ENCODE peak calls at places on chromosomes 6 and 20, in five cellular contexts. One of them, this sample, is unnamed.

GRCh38 chr6:40249935-40250334 is 315.7 kb upstream of the MOCS1 start:
- DNase-seq in SK-N-SH: no peak
- DNase-seq in HepG2: no peak
- DNase-seq in K562: no peak
- DNase-seq in GM12878: no peak
- DNase-seq in this sample: no peak

GRCh38 chr6:2416128-2416712 is 170.8 kb upstream of the GMDS start:
- DNase-seq in SK-N-SH: no peak
- DNase-seq in HepG2: no peak
- DNase-seq in K562: no peak
- DNase-seq in GM12878: no peak
- DNase-seq in this sample: no peak

GRCh38 chr20:63911171-63911570 is 16.2 kb downstream of the DNAJC5 start:
- DNase-seq in SK-N-SH: no peak
- DNase-seq in HepG2: no peak
- DNase-seq in K562: no peak
- DNase-seq in GM12878: no peak
- DNase-seq in this sample: no peak

GRCh38 chr6:40701352-40702007 is 114.3 kb upstream of the LRFN2 start:
- DNase-seq in SK-N-SH: no peak
- DNase-seq in HepG2: no peak
- DNase-seq in K562: no peak
- DNase-seq in GM12878: no peak
- DNase-seq in this sample: no peak

GRCh38 chr6:36460916-36461315 is 18.1 kb downstream of the KCTD20 start:
- DNase-seq in SK-N-SH: no peak
- DNase-seq in HepG2: no peak
- DNase-seq in K562: no peak
- DNase-seq in GM12878: no peak
- DNase-seq in this sample: no peak

GRCh38 chr6:39295538-39295937 is 18.7 kb downstream of the KCNK17 start:
- DNase-seq in SK-N-SH: no peak
- DNase-seq in HepG2: no peak
- DNase-seq in K562: peak; percentile 68
- DNase-seq in GM12878: no peak
- DNase-seq in this sample: no peak

GRCh38 chr6:150177260-150178246 is 34.7 kb downstream of the PPP1R14C start:
- DNase-seq in SK-N-SH: no peak
- DNase-seq in HepG2: peak; percentile 28
- DNase-seq in K562: no peak
- DNase-seq in GM12878: no peak
- DNase-seq in this sample: no peak

GRCh38 chr20:39825950-39826349 is 863.1 kb downstream of the MAFB start:
- DNase-seq in SK-N-SH: no peak
- DNase-seq in HepG2: no peak
- DNase-seq in K562: no peak
- DNase-seq in GM12878: peak; percentile 62
- DNase-seq in this sample: no peak

GRCh38 chr20:44448753-44449546 is 26.7 kb upstream of the TTPAL start:
- DNase-seq in SK-N-SH: peak; percentile 30
- DNase-seq in HepG2: peak; percentile 68
- DNase-seq in K562: peak; percentile 70
- DNase-seq in GM12878: peak; percentile 5
- DNase-seq in this sample: no peak

GRCh38 chr6:11318835-11319813 is 86.7 kb upstream of the NEDD9 start:
- DNase-seq in SK-N-SH: no peak
- DNase-seq in HepG2: no peak
- DNase-seq in K562: no peak
- DNase-seq in GM12878: no peak
- DNase-seq in this sample: no peak

GRCh38 chr6:54860132-54860531 is 13.6 kb downstream of the FAM83B start:
- DNase-seq in SK-N-SH: no peak
- DNase-seq in HepG2: no peak
- DNase-seq in K562: no peak
- DNase-seq in GM12878: no peak
- DNase-seq in this sample: no peak

GRCh38 chr6:54864272-54864671 is 17.7 kb downstream of the FAM83B start:
- DNase-seq in SK-N-SH: no peak
- DNase-seq in HepG2: no peak
- DNase-seq in K562: no peak
- DNase-seq in GM12878: no peak
- DNase-seq in this sample: no peak

GRCh38 chr6:54865091-54865631 is 18.6 kb downstream of the FAM83B start:
- DNase-seq in SK-N-SH: no peak
- DNase-seq in HepG2: no peak
- DNase-seq in K562: no peak
- DNase-seq in GM12878: no peak
- DNase-seq in this sample: no peak

GRCh38 chr6:54860739-54861138 is 14.2 kb downstream of the FAM83B start:
- DNase-seq in SK-N-SH: no peak
- DNase-seq in HepG2: no peak
- DNase-seq in K562: no peak
- DNase-seq in GM12878: no peak
- DNase-seq in this sample: no peak

DNA sequence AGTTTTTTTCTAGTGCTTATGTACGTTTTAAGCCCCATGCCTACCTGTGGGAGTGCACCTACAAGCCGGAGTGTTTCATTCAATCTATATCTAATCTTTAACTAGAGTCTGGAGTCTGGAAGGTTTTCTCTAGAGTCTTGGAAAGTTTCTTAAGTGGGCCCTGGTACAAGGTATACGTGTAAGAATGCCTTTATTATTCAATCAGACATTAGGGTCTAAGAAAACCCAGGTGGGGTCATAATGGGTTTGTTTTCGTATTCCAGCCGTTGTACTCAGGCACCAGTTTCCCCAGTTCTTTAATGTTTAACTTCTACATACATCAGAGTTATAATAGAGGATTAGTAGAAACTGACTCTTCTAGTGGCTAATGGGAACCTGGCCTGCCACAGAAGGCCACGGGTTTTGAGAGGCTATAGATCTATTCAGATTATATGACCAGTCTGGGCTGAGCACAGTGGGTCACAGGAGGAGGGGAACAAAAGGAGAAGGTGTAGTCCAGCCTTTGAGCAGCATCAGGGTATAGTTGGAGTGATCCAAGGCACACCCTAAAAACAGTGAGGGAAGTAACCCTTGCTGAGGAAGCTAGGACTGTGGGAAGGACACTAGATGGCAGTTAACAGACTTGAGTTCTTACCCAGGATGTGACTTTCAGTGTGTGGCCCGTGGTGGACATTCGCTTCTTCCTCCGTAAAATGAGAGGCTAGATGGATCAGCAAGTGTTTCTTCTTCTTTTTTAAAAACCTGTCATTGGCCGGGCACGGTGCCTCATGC is 15.5 kb downstream of the FAM83B start:
- DNase-seq in SK-N-SH: no peak
- DNase-seq in HepG2: no peak
- DNase-seq in K562: no peak
- DNase-seq in GM12878: no peak
- DNase-seq in this sample: no peak
- TF ChIP-seq GABPA in SK-N-SH: no peak
- TF ChIP-seq GABPA in HepG2: no peak
- TF ChIP-seq GABPA in K562: no peak
- TF ChIP-seq GABPA in GM12878: no peak
- TF ChIP-seq GABPA in this sample: no peak

DNA sequence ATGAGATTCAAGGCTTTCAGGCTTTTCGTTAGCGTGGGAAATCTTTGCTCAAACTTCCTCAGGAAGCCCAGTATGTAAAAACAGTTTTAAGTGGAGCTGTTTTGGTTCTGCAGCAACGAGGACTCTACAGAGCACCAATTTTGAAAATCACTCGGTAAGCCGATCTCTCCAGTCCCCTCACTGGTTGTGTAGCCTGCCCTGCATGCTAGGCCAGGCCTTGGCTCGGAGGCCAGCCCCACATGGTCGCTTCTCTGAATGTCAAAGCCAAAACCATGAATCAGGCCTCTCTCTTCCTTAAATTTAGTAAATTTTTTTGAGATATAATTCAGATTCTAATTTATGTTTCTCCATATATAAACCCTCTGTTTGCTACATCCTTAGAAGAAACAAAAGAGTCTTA is 108.0 kb downstream of the CHD6 start:
- DNase-seq in SK-N-SH: no peak
- DNase-seq in HepG2: no peak
- DNase-seq in K562: no peak
- DNase-seq in GM12878: no peak
- DNase-seq in this sample: no peak
- H3K27ac ChIP-seq in SK-N-SH: no peak overlapping the region
- H3K27ac ChIP-seq in HepG2: peak overlapping the region; percentile 15
- H3K27ac ChIP-seq in K562: no peak overlapping the region
- H3K27ac ChIP-seq in GM12878: no peak overlapping the region
- H3K27ac ChIP-seq in this sample: no peak overlapping the region

GRCh38 chr6:53432318-53433161 is 83.8 kb upstream of the ELOVL5 start:
- DNase-seq in SK-N-SH: no peak
- DNase-seq in HepG2: peak; percentile 93
- DNase-seq in K562: no peak
- DNase-seq in GM12878: no peak
- DNase-seq in this sample: peak; percentile 21
- TF ChIP-seq GABPA in SK-N-SH: no peak
- TF ChIP-seq GABPA in HepG2: no peak
- TF ChIP-seq GABPA in K562: no peak
- TF ChIP-seq GABPA in GM12878: no peak
- TF ChIP-seq GABPA in this sample: no peak

DNA sequence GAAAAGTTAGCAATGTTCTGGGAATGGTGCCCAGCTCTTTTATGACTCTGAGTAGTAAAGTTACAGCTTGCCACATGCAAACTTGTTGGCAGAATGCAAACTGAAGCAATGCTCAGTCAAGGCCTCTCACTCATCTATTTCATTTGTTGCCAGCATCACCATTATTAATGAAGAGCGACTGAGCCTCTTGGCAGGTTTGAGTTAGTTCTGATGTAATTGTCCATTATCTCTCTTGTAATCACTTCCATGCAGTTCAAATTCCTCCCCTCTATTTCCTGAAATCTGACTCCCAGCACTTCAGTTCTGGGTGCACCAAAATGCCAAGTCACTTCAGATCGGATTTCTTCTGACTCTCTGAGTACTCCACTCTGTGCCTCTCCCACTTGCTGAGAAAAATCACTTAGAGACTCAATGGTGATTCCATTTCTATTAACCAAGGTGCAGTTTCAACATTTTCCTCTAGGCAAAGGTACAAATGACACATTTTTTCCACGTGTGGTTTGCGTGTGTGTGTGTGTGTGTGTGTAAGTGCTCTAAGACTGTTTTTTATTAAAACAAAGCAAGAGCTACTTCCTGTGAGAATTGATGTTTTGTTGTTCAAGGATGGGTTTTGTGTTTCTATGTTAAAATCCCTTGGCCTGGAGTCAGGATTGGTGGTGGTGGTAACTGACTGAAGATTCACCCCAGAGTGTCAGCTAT is 154.2 kb upstream of the STMND1 start:
- DNase-seq in SK-N-SH: no peak
- DNase-seq in HepG2: peak; percentile 17
- DNase-seq in K562: no peak
- DNase-seq in GM12878: no peak
- DNase-seq in this sample: no peak
- H3K27ac ChIP-seq in SK-N-SH: peak overlapping the region; percentile 95
- H3K27ac ChIP-seq in HepG2: no peak overlapping the region
- H3K27ac ChIP-seq in K562: no peak overlapping the region
- H3K27ac ChIP-seq in GM12878: no peak overlapping the region
- H3K27ac ChIP-seq in this sample: no peak overlapping the region

GRCh38 chr6:116680880-116681672 is at the start of gene KPNA5:
- DNase-seq in SK-N-SH: peak; percentile 93
- DNase-seq in HepG2: peak; percentile 92
- DNase-seq in K562: peak; percentile 84
- DNase-seq in GM12878: peak; percentile 69
- DNase-seq in this sample: peak; percentile 93

GRCh38 chr6:116685437-116685993 is 4.5 kb downstream of the KPNA5 start:
- DNase-seq in SK-N-SH: no peak
- DNase-seq in HepG2: no peak
- DNase-seq in K562: no peak
- DNase-seq in GM12878: no peak
- DNase-seq in this sample: no peak

DNA sequence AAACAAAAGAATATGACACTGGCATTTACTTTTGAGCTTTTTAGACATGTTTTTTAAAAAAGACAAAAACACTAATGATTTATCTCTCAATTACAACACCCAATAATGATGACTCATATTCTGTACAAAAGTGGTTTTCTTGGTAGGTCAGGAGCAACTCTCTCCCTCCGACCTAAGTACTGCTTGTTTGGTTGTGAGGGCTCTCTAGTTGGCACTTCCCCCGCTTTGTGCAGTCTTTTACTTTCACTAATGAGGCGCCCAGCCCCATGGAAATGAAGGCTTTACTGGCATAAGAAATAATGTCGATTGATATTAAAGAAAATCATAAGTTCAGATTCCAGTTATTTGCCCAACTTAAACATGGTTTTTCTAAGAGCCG is 1.3 kb downstream of the KPNA5 start:
- DNase-seq in SK-N-SH: peak; percentile 17
- DNase-seq in HepG2: no peak
- DNase-seq in K562: no peak
- DNase-seq in GM12878: peak; percentile 27
- DNase-seq in this sample: peak; percentile 65
- TF ChIP-seq GABPA in SK-N-SH: no peak
- TF ChIP-seq GABPA in HepG2: no peak
- TF ChIP-seq GABPA in K562: no peak
- TF ChIP-seq GABPA in GM12878: no peak
- TF ChIP-seq GABPA in this sample: no peak

DNA sequence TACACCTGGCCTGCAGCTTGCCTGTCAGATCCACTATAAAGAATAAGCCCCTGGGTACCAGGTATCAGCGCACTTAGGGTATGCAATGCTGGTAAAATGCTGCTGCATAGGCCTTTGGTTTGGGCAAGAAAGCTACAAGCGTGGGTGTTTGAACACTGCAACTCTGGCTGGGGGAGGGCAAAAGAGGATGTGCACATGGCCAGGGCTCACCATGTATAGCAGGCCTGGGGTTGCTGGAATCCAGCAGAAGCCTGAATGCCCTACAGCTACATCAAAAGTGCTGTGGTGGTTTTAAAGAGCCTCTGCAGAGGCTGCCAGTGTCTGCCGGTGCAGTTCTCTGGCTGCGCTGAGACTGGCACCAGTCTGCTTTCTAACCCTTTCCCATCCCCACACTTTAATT is 51.7 kb downstream of the UQCC1 start:
- DNase-seq in SK-N-SH: peak; percentile 33
- DNase-seq in HepG2: no peak
- DNase-seq in K562: no peak
- DNase-seq in GM12878: no peak
- DNase-seq in this sample: peak; percentile 35
- H3K27ac ChIP-seq in SK-N-SH: no peak overlapping the region
- H3K27ac ChIP-seq in HepG2: no peak overlapping the region
- H3K27ac ChIP-seq in K562: no peak overlapping the region
- H3K27ac ChIP-seq in GM12878: no peak overlapping the region
- H3K27ac ChIP-seq in this sample: no peak overlapping the region

GRCh38 chr20:5191829-5192569 is 65.2 kb downstream of the CDS2 start:
- DNase-seq in SK-N-SH: peak; percentile 74
- DNase-seq in HepG2: peak; percentile 90
- DNase-seq in K562: peak; percentile 54
- DNase-seq in GM12878: peak; percentile 61
- DNase-seq in this sample: peak; percentile 48
- TF ChIP-seq GABPA in SK-N-SH: no peak
- TF ChIP-seq GABPA in HepG2: no peak
- TF ChIP-seq GABPA in K562: no peak
- TF ChIP-seq GABPA in GM12878: no peak
- TF ChIP-seq GABPA in this sample: no peak

This sample was measured in HL-60.